ENCODE peak calls at places on chromosome 6, in seven cellular contexts. One of them, this sample, is unnamed.

GRCh38 chr6:100177956-100178355 is 183.9 kb upstream of the MCHR2 start:
- DNase-seq in breast epithelium: no peak
- DNase-seq in spleen: no peak
- DNase-seq in cardiac muscle cell: peak
- DNase-seq in PC-3: no peak
- DNase-seq in fibroblast of lung: peak
- DNase-seq in fibroblast of pulmonary artery: peak
- DNase-seq in this sample: peak

GRCh38 chr6:106113256-106113954 is 27.3 kb downstream of the PRDM1 start:
- DNase-seq in breast epithelium: no peak
- DNase-seq in spleen: no peak
- DNase-seq in cardiac muscle cell: no peak
- DNase-seq in PC-3: no peak
- DNase-seq in fibroblast of lung: no peak
- DNase-seq in fibroblast of pulmonary artery: no peak
- DNase-seq in this sample: no peak

GRCh38 chr6:33623895-33624381 is 2.8 kb downstream of the ITPR3 start:
- DNase-seq in breast epithelium: no peak
- DNase-seq in spleen: no peak
- DNase-seq in cardiac muscle cell: no peak
- DNase-seq in PC-3: no peak
- DNase-seq in fibroblast of lung: no peak
- DNase-seq in fibroblast of pulmonary artery: no peak
- DNase-seq in this sample: no peak

GRCh38 chr6:53728570-53729194 is 63.1 kb upstream of the KLHL31 start:
- DNase-seq in breast epithelium: no peak
- DNase-seq in spleen: no peak
- DNase-seq in cardiac muscle cell: peak
- DNase-seq in PC-3: peak
- DNase-seq in fibroblast of lung: peak
- DNase-seq in fibroblast of pulmonary artery: peak
- DNase-seq in this sample: peak

GRCh38 chr6:30915591-30915946 is 1.5 kb downstream of the VARS2 start:
- DNase-seq in breast epithelium: no peak
- DNase-seq in spleen: no peak
- DNase-seq in cardiac muscle cell: peak
- DNase-seq in PC-3: peak
- DNase-seq in fibroblast of lung: peak
- DNase-seq in fibroblast of pulmonary artery: peak
- DNase-seq in this sample: peak

GRCh38 chr6:42417641-42418112 is 34.0 kb downstream of the TRERF1 start:
- DNase-seq in breast epithelium: no peak
- DNase-seq in spleen: peak
- DNase-seq in cardiac muscle cell: peak
- DNase-seq in PC-3: no peak
- DNase-seq in fibroblast of lung: peak
- DNase-seq in fibroblast of pulmonary artery: no peak
- DNase-seq in this sample: peak

GRCh38 chr6:44739163-44739562 is 351.7 kb downstream of the CDC5L start:
- DNase-seq in breast epithelium: no peak
- DNase-seq in spleen: no peak
- DNase-seq in cardiac muscle cell: peak
- DNase-seq in PC-3: no peak
- DNase-seq in fibroblast of lung: peak
- DNase-seq in fibroblast of pulmonary artery: peak
- DNase-seq in this sample: no peak

GRCh38 chr6:100538086-100538485 is 73.4 kb upstream of the SIM1 start:
- DNase-seq in breast epithelium: no peak
- DNase-seq in spleen: no peak
- DNase-seq in cardiac muscle cell: peak
- DNase-seq in PC-3: no peak
- DNase-seq in fibroblast of lung: peak
- DNase-seq in fibroblast of pulmonary artery: peak
- DNase-seq in this sample: peak

GRCh38 chr6:167907837-167908681 is 81.3 kb downstream of the AFDN start:
- DNase-seq in breast epithelium: no peak
- DNase-seq in spleen: no peak
- DNase-seq in cardiac muscle cell: peak
- DNase-seq in PC-3: peak
- DNase-seq in fibroblast of lung: peak
- DNase-seq in fibroblast of pulmonary artery: peak
- DNase-seq in this sample: peak

GRCh38 chr6:69866351-69867074 is at the start of gene COL19A1:
- DNase-seq in breast epithelium: no peak
- DNase-seq in spleen: peak
- DNase-seq in cardiac muscle cell: no peak
- DNase-seq in PC-3: peak
- DNase-seq in fibroblast of lung: peak
- DNase-seq in fibroblast of pulmonary artery: no peak
- DNase-seq in this sample: no peak

GRCh38 chr6:149749594-149750135 is at the start of gene PCMT1:
- DNase-seq in breast epithelium: peak
- DNase-seq in spleen: peak
- DNase-seq in cardiac muscle cell: peak
- DNase-seq in PC-3: peak
- DNase-seq in fibroblast of lung: peak
- DNase-seq in fibroblast of pulmonary artery: peak
- DNase-seq in this sample: peak

GRCh38 chr6:149754573-149754972 is 5.0 kb downstream of the PCMT1 start:
- DNase-seq in breast epithelium: no peak
- DNase-seq in spleen: no peak
- DNase-seq in cardiac muscle cell: no peak
- DNase-seq in PC-3: no peak
- DNase-seq in fibroblast of lung: no peak
- DNase-seq in fibroblast of pulmonary artery: no peak
- DNase-seq in this sample: no peak

GRCh38 chr6:149750136-149750609 is 632 bp downstream of the PCMT1 start:
- DNase-seq in breast epithelium: peak
- DNase-seq in spleen: no peak
- DNase-seq in cardiac muscle cell: peak
- DNase-seq in PC-3: peak
- DNase-seq in fibroblast of lung: peak
- DNase-seq in fibroblast of pulmonary artery: peak
- DNase-seq in this sample: peak

GRCh38 chr6:149752600-149752999 is 3.1 kb downstream of the PCMT1 start:
- DNase-seq in breast epithelium: no peak
- DNase-seq in spleen: no peak
- DNase-seq in cardiac muscle cell: peak
- DNase-seq in PC-3: no peak
- DNase-seq in fibroblast of lung: no peak
- DNase-seq in fibroblast of pulmonary artery: peak
- DNase-seq in this sample: peak

DNA sequence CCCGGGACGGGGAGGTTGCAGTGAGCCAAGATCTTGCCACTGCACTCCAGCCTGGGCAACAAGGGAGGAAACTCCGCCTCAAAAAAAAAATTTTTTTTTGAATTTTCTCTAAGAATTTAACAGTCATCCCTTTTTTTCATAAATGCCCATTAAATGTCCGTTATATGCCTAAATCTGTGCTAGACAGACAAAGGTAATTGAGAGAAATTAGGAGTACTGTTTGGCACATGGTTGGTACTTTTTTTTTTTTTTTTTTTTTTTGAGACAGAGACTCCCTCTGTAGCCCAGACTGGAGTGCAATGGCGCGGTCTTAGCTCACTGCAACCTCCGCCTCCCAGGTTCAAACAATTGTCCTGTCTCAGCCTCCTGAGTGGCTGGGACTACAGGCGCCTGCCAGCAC is 1.7 kb downstream of the PCMT1 start:
- DNase-seq in breast epithelium: no peak
- DNase-seq in spleen: no peak
- DNase-seq in cardiac muscle cell: no peak
- DNase-seq in PC-3: no peak
- DNase-seq in fibroblast of lung: no peak
- DNase-seq in fibroblast of pulmonary artery: no peak
- DNase-seq in this sample: no peak
- H3K4me3 ChIP-seq in breast epithelium: peak
- H3K4me3 ChIP-seq in spleen: peak
- H3K4me3 ChIP-seq in cardiac muscle cell: no peak
- H3K4me3 ChIP-seq in PC-3: peak
- H3K4me3 ChIP-seq in fibroblast of lung: no peak
- H3K4me3 ChIP-seq in fibroblast of pulmonary artery: no peak
- H3K4me3 ChIP-seq in this sample: peak

GRCh38 chr6:107956586-107957164 is 1.3 kb downstream of the SEC63 start:
- DNase-seq in breast epithelium: no peak
- DNase-seq in spleen: no peak
- DNase-seq in cardiac muscle cell: peak
- DNase-seq in PC-3: no peak
- DNase-seq in fibroblast of lung: peak
- DNase-seq in fibroblast of pulmonary artery: peak
- DNase-seq in this sample: peak

GRCh38 chr6:107957165-107957908 is 671 bp downstream of the SEC63 start:
- DNase-seq in breast epithelium: peak
- DNase-seq in spleen: peak
- DNase-seq in cardiac muscle cell: peak
- DNase-seq in PC-3: peak
- DNase-seq in fibroblast of lung: peak
- DNase-seq in fibroblast of pulmonary artery: peak
- DNase-seq in this sample: peak

GRCh38 chr6:107962723-107963122 is 4.7 kb upstream of the SEC63 start:
- DNase-seq in breast epithelium: no peak
- DNase-seq in spleen: no peak
- DNase-seq in cardiac muscle cell: no peak
- DNase-seq in PC-3: no peak
- DNase-seq in fibroblast of lung: no peak
- DNase-seq in fibroblast of pulmonary artery: no peak
- DNase-seq in this sample: no peak

DNA sequence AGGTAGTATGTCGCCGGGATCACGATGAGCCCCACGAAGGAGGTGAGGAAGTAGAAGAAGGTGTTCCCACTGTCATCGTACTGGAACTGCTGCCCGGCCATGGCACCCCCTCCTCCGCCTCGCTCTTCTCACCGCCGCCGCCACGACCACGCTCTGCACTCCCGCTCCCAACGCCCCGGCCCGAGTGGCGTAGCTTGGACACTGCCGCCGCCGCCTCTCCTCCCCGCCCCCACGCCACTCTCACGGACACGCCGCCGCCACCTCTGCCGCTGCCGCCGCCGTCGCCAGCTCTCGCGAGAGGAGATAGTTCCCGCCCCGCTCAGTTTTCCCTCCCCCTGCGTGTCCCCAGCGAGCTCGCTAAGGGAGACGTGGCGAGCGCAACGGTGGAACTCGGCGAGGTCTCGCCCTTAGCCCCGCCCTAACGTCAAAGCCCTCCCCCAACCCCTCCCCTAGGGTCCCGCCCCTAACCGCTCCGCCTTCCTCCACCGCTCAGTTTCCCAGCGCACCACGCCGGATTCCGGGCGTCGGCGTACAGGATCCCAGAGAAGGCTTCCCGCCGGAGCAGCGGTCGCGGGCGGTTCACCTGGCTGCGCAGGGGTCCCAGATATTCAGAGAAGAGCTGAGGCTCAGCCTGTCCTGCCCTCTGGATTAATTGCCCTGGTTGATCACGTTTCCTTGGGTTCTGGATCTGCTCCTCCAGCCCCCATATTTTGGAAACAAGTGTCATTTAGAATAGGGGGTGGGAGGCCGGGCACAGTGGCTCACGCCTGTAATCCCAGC is at the start of gene SEC63:
- DNase-seq in breast epithelium: peak
- DNase-seq in spleen: peak
- DNase-seq in cardiac muscle cell: peak
- DNase-seq in PC-3: peak
- DNase-seq in fibroblast of lung: peak
- DNase-seq in fibroblast of pulmonary artery: peak
- DNase-seq in this sample: peak
- TF ChIP-seq CTCF in breast epithelium: no peak
- TF ChIP-seq CTCF in spleen: no peak
- TF ChIP-seq CTCF in cardiac muscle cell: no peak
- TF ChIP-seq CTCF in PC-3: no peak
- TF ChIP-seq CTCF in fibroblast of lung: no peak
- TF ChIP-seq CTCF in fibroblast of pulmonary artery: no peak
- TF ChIP-seq CTCF in this sample: no peak

DNA sequence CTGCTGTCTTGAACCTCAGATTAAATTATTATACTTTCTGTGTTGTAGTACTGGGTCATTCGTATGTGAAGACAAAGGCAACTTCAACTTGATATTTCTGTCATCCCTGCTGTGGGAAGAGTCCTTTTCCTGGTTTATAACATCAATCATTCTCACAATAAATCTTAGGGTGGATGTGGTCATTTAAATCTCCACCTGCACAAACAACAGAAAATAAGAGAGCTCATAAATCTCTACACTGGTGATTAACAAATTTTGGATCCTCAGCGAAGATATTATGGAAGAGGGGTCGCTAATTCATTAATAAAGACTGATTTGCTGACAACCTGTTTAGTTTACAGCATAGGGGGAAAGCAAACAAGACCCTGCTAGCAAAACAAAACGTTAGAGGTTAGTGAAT is 1.4 kb upstream of the TCF21 start:
- DNase-seq in breast epithelium: no peak
- DNase-seq in spleen: no peak
- DNase-seq in cardiac muscle cell: no peak
- DNase-seq in PC-3: no peak
- DNase-seq in fibroblast of lung: no peak
- DNase-seq in fibroblast of pulmonary artery: no peak
- DNase-seq in this sample: no peak
- H3K4me3 ChIP-seq in breast epithelium: no peak
- H3K4me3 ChIP-seq in spleen: peak
- H3K4me3 ChIP-seq in cardiac muscle cell: no peak
- H3K4me3 ChIP-seq in PC-3: no peak
- H3K4me3 ChIP-seq in fibroblast of lung: no peak
- H3K4me3 ChIP-seq in fibroblast of pulmonary artery: no peak
- H3K4me3 ChIP-seq in this sample: no peak

DNA sequence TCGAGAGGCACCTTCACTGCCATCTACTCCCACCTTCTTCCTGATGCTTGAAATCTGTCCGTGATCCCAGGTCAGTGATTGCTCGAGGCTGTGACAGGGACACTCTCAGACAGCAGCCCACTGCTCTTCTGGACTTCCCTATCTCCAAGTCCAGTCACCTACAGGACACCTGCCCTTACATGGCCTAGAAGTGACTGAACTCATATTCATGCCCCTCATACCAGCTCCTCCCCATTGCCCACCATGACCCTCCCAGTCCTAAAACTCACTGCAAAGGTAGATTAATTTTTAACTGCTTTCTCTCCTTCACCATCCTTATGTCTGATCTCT is 7.5 kb upstream of the ARMC12 start:
- DNase-seq in breast epithelium: no peak
- DNase-seq in spleen: no peak
- DNase-seq in cardiac muscle cell: no peak
- DNase-seq in PC-3: no peak
- DNase-seq in fibroblast of lung: no peak
- DNase-seq in fibroblast of pulmonary artery: no peak
- DNase-seq in this sample: no peak
- TF ChIP-seq CTCF in breast epithelium: no peak
- TF ChIP-seq CTCF in spleen: no peak
- TF ChIP-seq CTCF in cardiac muscle cell: no peak
- TF ChIP-seq CTCF in PC-3: no peak
- TF ChIP-seq CTCF in fibroblast of lung: no peak
- TF ChIP-seq CTCF in fibroblast of pulmonary artery: no peak
- TF ChIP-seq CTCF in this sample: no peak